ENCODE peak calls at places on chromosome 12, in five cellular contexts. N is fibroblast of gingiva, I is neural crest cell, T is Right ventricle myocardium inferior, W is LoVo. H is an unnamed sample.

GRCh38 chr12:104667139-104667538 is 210.4 kb downstream of the CHST11 start:
- DNase-seq in N (peak), I (no peak), T (no peak), W (no peak), H (no peak)

GRCh38 chr12:122064034-122064777 is 14.3 kb upstream of the MLXIP start:
- DNase-seq in N (peak), I (peak), T (peak), W (peak), H (peak)

GRCh38 chr12:107903377-107904061 is 129.0 kb downstream of the ASCL4 start:
- DNase-seq in N (no peak), I (peak), T (peak), W (no peak), H (no peak)

GRCh38 chr12:93569656-93570551 is 2.6 kb upstream of the SOCS2 start:
- DNase-seq in N (peak), I (peak), T (peak), W (peak), H (peak)

GRCh38 chr12:31008961-31009840 is 64.5 kb upstream of the DDX11 start:
- DNase-seq in N (no peak), I (no peak), T (no peak), W (no peak), H (no peak)

GRCh38 chr12:70919597-70920035 is 922 bp downstream of the PTPRR start:
- DNase-seq in N (peak), I (no peak), T (no peak), W (peak), H (no peak)

GRCh38 chr12:30900351-30900750 is 26.2 kb upstream of the TSPAN11 start:
- DNase-seq in N (no peak), I (no peak), T (no peak), W (no peak), H (no peak)

GRCh38 chr12:87687362-87687761 is 341.8 kb downstream of the C12orf50 start:
- DNase-seq in N (peak), I (no peak), T (no peak), W (no peak), H (no peak)

GRCh38 chr12:14284189-14284722 is 81.2 kb upstream of the ATF7IP start:
- DNase-seq in N (no peak), I (no peak), T (no peak), W (no peak), H (no peak)

GRCh38 chr12:46523863-46524770 is 151.5 kb upstream of the SLC38A2 start:
- DNase-seq in N (peak), I (no peak), T (no peak), W (peak), H (no peak)

GRCh38 chr12:116202433-116202832 is 75.1 kb downstream of the MED13L start:
- DNase-seq in N (peak), I (no peak), T (no peak), W (no peak), H (no peak)

GRCh38 chr12:34406996-34407300 is 384.7 kb downstream of the ALG10 start:
- DNase-seq in N (no peak), I (no peak), T (peak), W (no peak), H (no peak)

GRCh38 chr12:94972795-94973194 is 30.7 kb downstream of the NDUFA12 start:
- DNase-seq in N (no peak), I (no peak), T (no peak), W (no peak), H (no peak)

GRCh38 chr12:56029166-56029519 is 8.3 kb downstream of the IKZF4 start:
- DNase-seq in N (peak), I (no peak), T (no peak), W (no peak), H (no peak)

GRCh38 chr12:104079024-104079423 is 14.7 kb downstream of the HCFC2 start:
- DNase-seq in N (no peak), I (no peak), T (no peak), W (no peak), H (no peak)

GRCh38 chr12:83349907-83350611 is 663.4 kb downstream of the TMTC2 start:
- DNase-seq in N (no peak), I (no peak), T (no peak), W (no peak), H (no peak)

GRCh38 chr12:7835116-7835515 is 37.6 kb downstream of the SLC2A14 start:
- DNase-seq in N (no peak), I (no peak), T (no peak), W (no peak), H (no peak)

GRCh38 chr12:123571343-123571813 is 13.0 kb upstream of the TMED2 start:
- DNase-seq in N (peak), I (no peak), T (no peak), W (no peak), H (no peak)

GRCh38 chr12:125889742-125890141 is 824.5 kb downstream of the AACS start:
- DNase-seq in N (no peak), I (no peak), T (no peak), W (no peak), H (no peak)

GRCh38 chr12:50112456-50113218 is 601 bp downstream of the COX14 start:
- DNase-seq in N (peak), I (no peak), T (no peak), W (peak), H (no peak)

GRCh38 chr12:8081228-8081920 is 700 bp upstream of the NECAP1 start:
- DNase-seq in N (no peak), I (no peak), T (no peak), W (peak), H (no peak)

GRCh38 chr12:120095356-120096135 is 21.0 kb downstream of the RAB35 start:
- DNase-seq in N (no peak), I (no peak), T (peak), W (no peak), H (no peak)

GRCh38 chr12:96719671-96720362 is 187.2 kb upstream of the NEDD1 start:
- DNase-seq in N (no peak), I (no peak), T (no peak), W (peak), H (no peak)

GRCh38 chr12:53232641-53233538 is 881 bp upstream of the RARG start:
- DNase-seq in N (no peak), I (no peak), T (peak), W (peak), H (no peak)

H was measured in NCI-H1436.